ENCODE peak calls at places on chromosomes 3 and 15, in nine cellular contexts. G, I, A, C, Z, S, Y, Q and E are unnamed samples.

GRCh38 chr15:48481802-48482201 is 150.6 kb downstream of the DUT start:
- DNase-seq in G (no peak), I (no peak), A (no peak), C (no peak), Z (no peak), S (no peak), Y (no peak), Q (no peak), E (no peak)

GRCh38 chr3:57354768-57355167 is 62.3 kb upstream of the ASB14 start:
- DNase-seq in G (no peak), I (no peak), A (no peak), C (no peak), Z (no peak), S (no peak), Y (no peak), Q (no peak), E (no peak)

GRCh38 chr3:31615071-31615875 is 82.5 kb downstream of the STT3B start:
- DNase-seq in G (no peak), I (no peak), A (no peak), C (no peak), Z (no peak), S (no peak), Y (no peak), Q (no peak), E (no peak)

GRCh38 chr3:140832883-140833282 is 108.8 kb upstream of the SLC25A36 start:
- DNase-seq in G (no peak), I (no peak), A (no peak), C (no peak), Z (no peak), S (no peak), Y (no peak), Q (no peak), E (no peak)

GRCh38 chr3:25169146-25169545 is 258.9 kb upstream of the RARB start:
- DNase-seq in G (no peak), I (no peak), A (no peak), C (no peak), Z (no peak), S (no peak), Y (no peak), Q (no peak), E (no peak)

GRCh38 chr3:31754575-31755278 is 222.0 kb downstream of the STT3B start:
- DNase-seq in G (no peak), I (no peak), A (no peak), C (no peak), Z (no peak), S (no peak), Y (no peak), Q (no peak), E (no peak)

GRCh38 chr15:29129221-29129620 is 140.4 kb downstream of the NSMCE3 start:
- DNase-seq in G (no peak), I (no peak), A (no peak), C (no peak), Z (peak; percentile 24), S (no peak), Y (no peak), Q (no peak), E (no peak)

GRCh38 chr3:187811580-187812250 is 66.4 kb upstream of the BCL6 start:
- DNase-seq in G (no peak), I (no peak), A (no peak), C (no peak), Z (no peak), S (no peak), Y (no peak), Q (no peak), E (no peak)

GRCh38 chr15:90836296-90836871 is 32.0 kb upstream of the FURIN start:
- DNase-seq in G (peak; percentile 45), I (no peak), A (no peak), C (no peak), Z (no peak), S (no peak), Y (no peak), Q (no peak), E (no peak)

GRCh38 chr15:51647128-51647562 is 24.6 kb upstream of the DMXL2 start:
- DNase-seq in G (peak; percentile 51), I (no peak), A (no peak), C (peak; percentile 68), Z (peak; percentile 82), S (peak; percentile 93), Y (peak; percentile 42), Q (no peak), E (no peak)

GRCh38 chr3:111577798-111578685 is 17.1 kb downstream of the ZBED2 start:
- DNase-seq in G (no peak), I (no peak), A (no peak), C (no peak), Z (no peak), S (peak; percentile 69), Y (no peak), Q (no peak), E (no peak)

GRCh38 chr3:48798998-48799397 is 48.7 kb downstream of the PRKAR2A start:
- DNase-seq in G (no peak), I (no peak), A (no peak), C (no peak), Z (no peak), S (peak; percentile 52), Y (no peak), Q (no peak), E (no peak)

GRCh38 chr15:65085990-65086679 is 9.6 kb downstream of the KBTBD13 start:
- DNase-seq in G (no peak), I (no peak), A (no peak), C (no peak), Z (no peak), S (peak; percentile 46), Y (no peak), Q (no peak), E (no peak)

GRCh38 chr3:161599702-161600101 is 103.1 kb downstream of the OTOL1 start:
- DNase-seq in G (no peak), I (no peak), A (no peak), C (no peak), Z (no peak), S (no peak), Y (no peak), Q (no peak), E (no peak)

GRCh38 chr3:123081718-123082369 is 15.0 kb downstream of the PDIA5 start:
- DNase-seq in G (no peak), I (no peak), A (no peak), C (no peak), Z (no peak), S (no peak), Y (no peak), Q (no peak), E (no peak)
- H3K4me1 ChIP-seq in G (peaks cover 56% of the 10 kb centered on the region), I (peaks cover 48% of the 10 kb centered on the region), A (no peaks in the 10 kb centered on the region), C (peaks cover 41% of the 10 kb centered on the region), Z (no peaks in the 10 kb centered on the region), S (no peaks in the 10 kb centered on the region), Y (peaks cover 40% of the 10 kb centered on the region), Q (no peaks in the 10 kb centered on the region), E (no peaks in the 10 kb centered on the region)

GRCh38 chr3:153357436-153357835 is 195.4 kb downstream of the RAP2B start:
- DNase-seq in G (no peak), I (no peak), A (no peak), C (no peak), Z (no peak), S (no peak), Y (no peak), Q (no peak), E (no peak)
- H3K27me3 ChIP-seq in G (no peaks in the 10 kb centered on the region), I (no peaks in the 10 kb centered on the region), A (no peaks in the 10 kb centered on the region), C (no peaks in the 10 kb centered on the region), Z (no peaks in the 10 kb centered on the region), S (no peaks in the 10 kb centered on the region), Y (no peaks in the 10 kb centered on the region), Q (no peaks in the 10 kb centered on the region), E (no peaks in the 10 kb centered on the region)

GRCh38 chr3:72601049-72601448 is 247.2 kb downstream of the SHQ1 start:
- DNase-seq in G (no peak), I (no peak), A (no peak), C (no peak), Z (no peak), S (no peak), Y (no peak), Q (no peak), E (no peak)

GRCh38 chr3:72601983-72602382 is 246.3 kb downstream of the SHQ1 start:
- DNase-seq in G (no peak), I (no peak), A (no peak), C (no peak), Z (no peak), S (no peak), Y (no peak), Q (no peak), E (no peak)

GRCh38 chr3:72604287-72604686 is 244.0 kb downstream of the SHQ1 start:
- DNase-seq in G (no peak), I (no peak), A (no peak), C (no peak), Z (no peak), S (no peak), Y (no peak), Q (no peak), E (no peak)

GRCh38 chr3:72606005-72606800 is 242.0 kb downstream of the SHQ1 start:
- DNase-seq in G (no peak), I (no peak), A (no peak), C (no peak), Z (no peak), S (no peak), Y (no peak), Q (no peak), E (no peak)
- H3K4me1 ChIP-seq in G (no peaks in the 10 kb centered on the region), I (no peaks in the 10 kb centered on the region), A (no peaks in the 10 kb centered on the region), C (no peaks in the 10 kb centered on the region), Z (no peaks in the 10 kb centered on the region), S (no peaks in the 10 kb centered on the region), Y (no peaks in the 10 kb centered on the region), Q (no peaks in the 10 kb centered on the region), E (no peaks in the 10 kb centered on the region)

GRCh38 chr3:129608087-129608935 is 1.8 kb upstream of the PLXND1 start:
- DNase-seq in G (no peak), I (no peak), A (no peak), C (no peak), Z (no peak), S (no peak), Y (no peak), Q (no peak), E (no peak)

GRCh38 chr3:129605593-129606521 is 619 bp downstream of the PLXND1 start:
- DNase-seq in G (no peak), I (peak; percentile 87), A (no peak), C (peak; percentile 85), Z (no peak), S (peak; percentile 16), Y (no peak), Q (peak; percentile 59), E (no peak)

GRCh38 chr3:129606522-129607390 is at the start of gene PLXND1:
- DNase-seq in G (peak; percentile 83), I (peak; percentile 91), A (peak; percentile 38), C (peak; percentile 92), Z (peak; percentile 90), S (peak; percentile 19), Y (peak; percentile 78), Q (peak; percentile 75), E (peak; percentile 89)

GRCh38 chr3:129608936-129609590 is 2.6 kb upstream of the PLXND1 start:
- DNase-seq in G (no peak), I (no peak), A (no peak), C (no peak), Z (no peak), S (no peak), Y (no peak), Q (no peak), E (no peak)

DNA sequence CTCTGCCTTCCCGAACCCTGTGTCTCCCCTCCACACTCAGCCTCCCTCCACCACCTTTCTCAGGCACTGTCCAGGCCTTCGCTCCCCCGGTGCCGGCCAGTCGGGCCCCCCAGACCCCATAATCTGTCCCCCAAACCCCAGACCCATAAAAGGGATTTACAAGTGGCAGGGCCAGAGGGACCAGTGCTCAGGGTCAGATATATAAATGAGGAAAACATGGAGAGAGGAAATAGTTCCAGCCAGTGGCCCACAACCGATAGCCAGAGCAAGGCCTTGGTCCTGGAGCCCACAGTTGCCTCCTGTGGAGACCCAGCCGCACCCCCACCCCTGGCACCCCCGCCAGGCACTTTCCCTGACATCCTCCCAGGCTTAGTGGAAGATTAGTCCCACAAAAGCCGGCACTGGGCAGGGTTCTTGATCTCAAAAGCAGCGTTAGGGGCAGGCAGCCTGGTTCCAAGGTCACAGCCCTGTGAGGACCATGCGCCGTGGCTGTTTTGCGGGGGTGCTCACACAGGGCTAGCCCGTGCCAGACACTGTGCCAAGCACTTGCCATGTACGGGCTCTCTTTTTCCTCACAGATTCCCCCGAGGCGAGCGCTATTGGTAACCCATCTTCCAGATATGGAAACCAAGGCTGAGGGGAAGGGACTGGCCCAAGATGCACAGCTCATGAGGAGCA is 1.1 kb upstream of the PLXND1 start:
- DNase-seq in G (no peak), I (no peak), A (no peak), C (peak; percentile 75), Z (no peak), S (no peak), Y (no peak), Q (no peak), E (no peak)
- H3K27me3 ChIP-seq in G (peaks cover 7% of the 10 kb centered on the region), I (no peaks in the 10 kb centered on the region), A (peaks cover 10% of the 10 kb centered on the region), C (peaks cover 7% of the 10 kb centered on the region), Z (no peaks in the 10 kb centered on the region), S (peaks cover 3% of the 10 kb centered on the region), Y (no peaks in the 10 kb centered on the region), Q (no peaks in the 10 kb centered on the region), E (no peaks in the 10 kb centered on the region)